ENCODE peak calls at places on chromosomes 1 and 21, in ten cellular contexts. T is esophagus squamous epithelium, A is pancreas, Z is upper lobe of right lung, B is body of pancreas, I is breast epithelium, L is cardiac muscle cell, R is left ventricle myocardium inferior, V is GM23248, D is brain microvascular endothelial cell. K is an unnamed sample.

GRCh38 chr1:18884727-18885126 is 17.6 kb downstream of the ALDH4A1 start:
- DNase-seq in A (no peak), Z (no peak), B (no peak), L (no peak), I (no peak), T (no peak), D (no peak), V (no peak), R (no peak), K (no peak)

GRCh38 chr1:20308569-20308968 is 17.9 kb downstream of the VWA5B1 start:
- DNase-seq in L (no peak), I (no peak), R (peak; percentile 61), Z (no peak), D (no peak), T (no peak), B (no peak), A (no peak), V (no peak), K (no peak)

GRCh38 chr21:43808832-43809251 is 19.5 kb downstream of the RRP1 start:
- DNase-seq in R (no peak), Z (no peak), T (no peak), L (no peak), I (no peak), A (no peak), D (no peak), V (no peak), B (no peak), K (no peak)

GRCh38 chr1:3632716-3633343 is 8.0 kb downstream of the TPRG1L start:
- DNase-seq in B (no peak), I (no peak), R (no peak), A (no peak), V (no peak), D (no peak), L (no peak), T (no peak), Z (no peak), K (no peak)

GRCh38 chr1:214524824-214525223 is 26.6 kb downstream of the PTPN14 start:
- DNase-seq in A (no peak), L (peak; percentile 73), Z (no peak), I (no peak), T (no peak), V (peak; percentile 30), R (no peak), B (no peak), D (no peak), K (no peak)

GRCh38 chr1:198258491-198258890 is 101.7 kb downstream of the NEK7 start:
- DNase-seq in V (peak; percentile 91), L (peak; percentile 65), I (no peak), R (no peak), T (no peak), A (no peak), Z (no peak), D (no peak), B (no peak), K (no peak)

GRCh38 chr21:34072145-34073031 is 990 bp upstream of the MRPS6 start:
- DNase-seq in V (peak; percentile 65), T (no peak), A (peak; percentile 67), D (no peak), Z (no peak), I (no peak), B (peak; percentile 78), L (no peak), R (no peak), K (peak; percentile 79)

GRCh38 chr1:11158720-11159321 is 30.3 kb upstream of the ANGPTL7 start:
- DNase-seq in R (no peak), V (peak; percentile 95), B (no peak), A (no peak), D (peak; percentile 91), I (no peak), Z (no peak), L (peak; percentile 91), T (no peak), K (peak; percentile 87)

GRCh38 chr1:176225911-176226310 is 18.8 kb upstream of the COP1 start:
- DNase-seq in B (no peak), A (no peak), R (no peak), D (no peak), V (no peak), Z (no peak), L (no peak), I (no peak), T (no peak), K (no peak)

GRCh38 chr1:63475761-63476160 is 47.3 kb downstream of the ITGB3BP start:
- DNase-seq in V (peak; percentile 23), T (no peak), A (no peak), D (peak; percentile 28), B (no peak), I (no peak), Z (no peak), R (no peak), L (no peak), K (no peak)

GRCh38 chr1:85465099-85465790 is at the start of gene DDAH1:
- DNase-seq in R (peak; percentile 38), B (peak; percentile 91), V (peak; percentile 89), D (peak; percentile 35), I (peak; percentile 63), L (peak; percentile 74), T (no peak), A (peak; percentile 87), Z (peak; percentile 88), K (peak; percentile 77)

GRCh38 chr1:212186427-212187207 is 98.6 kb upstream of the PPP2R5A start:
- DNase-seq in T (no peak), D (no peak), V (no peak), A (no peak), R (no peak), Z (no peak), B (no peak), I (no peak), L (peak; percentile 24), K (no peak)

GRCh38 chr1:39791838-39792237 is 3.2 kb upstream of the BMP8B start:
- DNase-seq in I (no peak), A (no peak), T (no peak), L (no peak), D (no peak), R (no peak), Z (no peak), B (no peak), V (no peak), K (no peak)
- H3K27me3 ChIP-seq in I (no peaks in the 10 kb centered on the region), A (no peaks in the 10 kb centered on the region), T (no peaks in the 10 kb centered on the region), L (peaks cover 96% of the 10 kb centered on the region), D (peaks cover 13% of the 10 kb centered on the region), R (peaks cover 71% of the 10 kb centered on the region), Z (peaks cover 17% of the 10 kb centered on the region), B (no peaks in the 10 kb centered on the region), V (peaks cover 34% of the 10 kb centered on the region), K (no peaks in the 10 kb centered on the region)

DNA sequence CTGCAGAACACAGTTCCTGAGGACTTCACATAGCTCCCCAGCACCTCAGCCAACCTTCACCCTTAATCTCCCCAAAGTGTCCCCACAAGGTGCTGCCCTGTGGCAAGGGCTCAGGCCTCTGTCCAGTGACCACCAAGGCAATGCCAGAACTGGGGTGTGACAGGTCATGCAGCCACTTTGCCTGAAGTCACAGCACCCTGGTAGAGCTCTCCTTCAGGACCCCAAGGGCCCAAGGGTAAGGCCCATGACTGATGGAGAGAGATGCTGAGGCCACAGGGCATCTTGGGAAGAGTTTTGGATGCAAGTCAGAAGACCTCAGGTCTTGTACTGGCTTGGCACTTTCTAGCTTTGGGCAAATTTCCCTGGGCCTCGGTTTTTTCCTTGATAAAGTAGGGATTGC is 783 bp upstream of the FCMR start:
- DNase-seq in B (no peak), I (no peak), L (no peak), R (no peak), T (no peak), D (no peak), A (no peak), V (no peak), Z (no peak), K (no peak)
- H3K4me3 ChIP-seq in B (no peak overlapping the region), I (no peak overlapping the region), L (no peak overlapping the region), R (no peak overlapping the region), T (no peak overlapping the region), D (no peak overlapping the region), A (no peak overlapping the region), V (no peak overlapping the region), Z (no peak overlapping the region), K (no peak overlapping the region)

GRCh38 chr1:153929433-153929825 is 6.7 kb upstream of the GATAD2B start:
- DNase-seq in V (no peak), A (no peak), R (no peak), B (no peak), D (no peak), I (no peak), L (no peak), Z (peak; percentile 13), T (no peak), K (no peak)

GRCh38 chr1:153929981-153930948 is 7.5 kb upstream of the GATAD2B start:
- DNase-seq in I (no peak), Z (peak; percentile 40), B (no peak), A (no peak), D (no peak), L (no peak), V (no peak), T (no peak), R (no peak), K (no peak)

GRCh38 chr1:153926405-153926804 is 3.6 kb upstream of the GATAD2B start:
- DNase-seq in A (no peak), Z (no peak), D (no peak), I (no peak), B (no peak), V (no peak), R (no peak), L (no peak), T (no peak), K (no peak)

GRCh38 chr1:153928245-153928644 is 5.5 kb upstream of the GATAD2B start:
- DNase-seq in R (no peak), I (no peak), B (no peak), A (no peak), V (no peak), L (no peak), Z (no peak), T (no peak), D (no peak), K (no peak)

GRCh38 chr1:153928776-153929432 is 6.1 kb upstream of the GATAD2B start:
- DNase-seq in A (no peak), L (peak; percentile 16), V (peak; percentile 39), Z (peak; percentile 32), I (no peak), T (no peak), D (no peak), R (no peak), B (no peak), K (peak; percentile 58)
- H3K36me3 ChIP-seq in A (peaks cover 5% of the 10 kb centered on the region), L (peaks cover 8% of the 10 kb centered on the region), V (no peaks in the 10 kb centered on the region), Z (peaks cover 41% of the 10 kb centered on the region), I (no peaks in the 10 kb centered on the region), T (peaks cover 10% of the 10 kb centered on the region), D (peaks cover 18% of the 10 kb centered on the region), R (peaks cover 24% of the 10 kb centered on the region), B (peaks cover 16% of the 10 kb centered on the region), K (peaks cover 17% of the 10 kb centered on the region)

DNA sequence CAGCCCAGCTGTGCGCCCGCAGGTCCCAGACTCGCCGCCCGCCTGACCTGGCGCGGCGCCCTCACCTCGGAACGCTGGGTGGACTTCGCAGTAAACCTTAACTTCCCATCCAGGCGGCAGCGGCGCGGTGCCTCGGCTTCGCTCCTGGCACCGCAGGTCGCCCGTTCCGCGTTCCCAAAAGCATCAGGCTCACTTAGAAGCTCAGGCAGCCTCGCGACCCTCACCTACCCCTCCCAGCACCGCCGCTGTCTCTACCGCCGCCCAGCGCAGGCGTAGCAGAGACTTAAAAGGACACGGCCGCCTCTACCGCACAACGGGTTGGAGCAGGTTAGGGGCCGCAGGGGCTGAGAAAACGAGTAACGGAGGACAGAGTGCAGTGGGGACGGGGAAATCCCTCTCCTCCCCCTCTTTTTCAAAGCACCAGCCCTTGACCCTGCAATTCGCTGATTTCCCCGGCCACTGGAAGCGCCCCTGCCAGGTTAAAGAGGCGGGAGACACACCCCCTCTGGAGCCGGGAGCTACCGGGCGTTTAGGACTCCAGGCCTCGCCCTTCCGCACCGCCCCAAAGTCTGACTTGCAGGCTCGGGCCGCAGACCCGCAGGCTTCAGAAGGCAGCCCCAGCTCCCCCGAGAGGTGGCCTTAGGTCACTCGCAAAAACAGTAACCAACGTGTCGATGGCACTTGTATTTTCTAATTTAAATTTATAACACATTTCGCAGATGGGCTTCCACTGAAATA is 328.5 kb downstream of the FAM72C start:
- DNase-seq in B (no peak), R (no peak), D (no peak), A (no peak), V (no peak), I (no peak), L (no peak), T (no peak), Z (peak; percentile 61), K (no peak)
- H3K27me3 ChIP-seq in B (no peaks in the 10 kb centered on the region), R (peaks cover 88% of the 10 kb centered on the region), D (no peaks in the 10 kb centered on the region), A (no peaks in the 10 kb centered on the region), V (no peaks in the 10 kb centered on the region), I (no peaks in the 10 kb centered on the region), L (peaks cover 13% of the 10 kb centered on the region), T (no peaks in the 10 kb centered on the region), Z (peaks cover 66% of the 10 kb centered on the region), K (peaks cover 37% of the 10 kb centered on the region)